ENCODE peak calls at places on chromosomes 6 and 20, in four cellular contexts. F is H1, L is fibroblast of lung, M is NT2/D1. C is an unnamed sample.

GRCh38 chr20:9214676-9215075 is 145.8 kb downstream of the PLCB4 start:
- DNase-seq in F (no peak), L (peak; percentile 95), M (no peak), C (peak; percentile 47)

GRCh38 chr6:155448823-155449789 is 6.5 kb downstream of the NOX3 start:
- DNase-seq in F (no peak), L (peak; percentile 23), M (no peak), C (no peak)

GRCh38 chr6:144646066-144646800 is 361.1 kb downstream of the UTRN start:
- DNase-seq in F (no peak), L (peak; percentile 68), M (no peak), C (no peak)

GRCh38 chr20:3923818-3924217 is 34.6 kb downstream of the PANK2 start:
- DNase-seq in F (no peak), L (peak; percentile 66), M (no peak), C (no peak)

GRCh38 chr20:50260480-50261221 is 70.0 kb downstream of the CEBPB start:
- DNase-seq in F (no peak), L (no peak), M (no peak), C (no peak)

GRCh38 chr20:19932170-19932667 is 84.9 kb upstream of the NAA20 start:
- DNase-seq in F (no peak), L (peak; percentile 91), M (no peak), C (peak; percentile 24)

GRCh38 chr6:12233693-12234551 is 56.2 kb upstream of the EDN1 start:
- DNase-seq in F (peak; percentile 15), L (peak; percentile 90), M (peak; percentile 11), C (peak; percentile 61)

GRCh38 chr6:33610779-33611421 is 10.2 kb upstream of the ITPR3 start:
- DNase-seq in F (no peak), L (no peak), M (no peak), C (no peak)

GRCh38 chr6:148479498-148479897 is 136.9 kb downstream of the SASH1 start:
- DNase-seq in F (no peak), L (no peak), M (no peak), C (no peak)

GRCh38 chr20:37284691-37285124 is 4.7 kb upstream of the MANBAL start:
- DNase-seq in F (no peak), L (no peak), M (no peak), C (no peak)

GRCh38 chr6:163661271-163661671 is 246.8 kb downstream of the QKI start:
- DNase-seq in F (no peak), L (no peak), M (no peak), C (no peak)

GRCh38 chr6:138818496-138819194 is 22.8 kb downstream of the ECT2L start:
- DNase-seq in F (no peak), L (no peak), M (no peak), C (no peak)

GRCh38 chr20:6806291-6806690 is 38.8 kb downstream of the BMP2 start:
- DNase-seq in F (no peak), L (no peak), M (no peak), C (no peak)

GRCh38 chr6:15365273-15365687 is 119.4 kb downstream of the JARID2 start:
- DNase-seq in F (no peak), L (peak; percentile 86), M (no peak), C (peak; percentile 83)

GRCh38 chr6:18585032-18585573 is 198.0 kb downstream of the RNF144B start:
- DNase-seq in F (no peak), L (peak; percentile 90), M (no peak), C (no peak)

GRCh38 chr6:143726015-143726647 is 48.4 kb downstream of the PHACTR2 start:
- DNase-seq in F (no peak), L (no peak), M (no peak), C (no peak)

GRCh38 chr20:13492001-13492480 is 146.7 kb downstream of the TASP1 start:
- DNase-seq in F (peak; percentile 17), L (peak; percentile 81), M (peak; percentile 55), C (no peak)

GRCh38 chr6:5059036-5059896 is 25.9 kb upstream of the PPP1R3G start:
- DNase-seq in F (no peak), L (no peak), M (no peak), C (no peak)

GRCh38 chr6:160260283-160261119 is 1.9 kb upstream of the SLC22A2 start:
- DNase-seq in F (no peak), L (no peak), M (no peak), C (no peak)

GRCh38 chr6:135149376-135149775 is 31.7 kb upstream of the MYB start:
- DNase-seq in F (no peak), L (no peak), M (no peak), C (no peak)

GRCh38 chr20:48826883-48827771 is 672 bp downstream of the PREX1 start:
- DNase-seq in F (no peak), L (peak; percentile 39), M (no peak), C (no peak)

GRCh38 chr6:161406633-161407032 is 132.8 kb upstream of the AGPAT4 start:
- DNase-seq in F (no peak), L (peak; percentile 92), M (no peak), C (no peak)

GRCh38 chr20:48489656-48490055 is 338.1 kb downstream of the PREX1 start:
- DNase-seq in F (no peak), L (no peak), M (no peak), C (no peak)

GRCh38 chr6:80535914-80536565 is 429.6 kb downstream of the BCKDHB start:
- DNase-seq in F (no peak), L (peak; percentile 49), M (no peak), C (no peak)

GRCh38 chr6:133637874-133638273 is 251.0 kb upstream of the TCF21 start:
- DNase-seq in F (no peak), L (no peak), M (no peak), C (no peak)

GRCh38 chr20:20463933-20464374 is 96.0 kb downstream of the INSM1 start:
- DNase-seq in F (peak; percentile 56), L (peak; percentile 71), M (peak; percentile 76), C (peak; percentile 72)

GRCh38 chr6:1399085-1399780 is 9.9 kb downstream of the FOXF2 start:
- DNase-seq in F (no peak), L (no peak), M (no peak), C (no peak)

GRCh38 chr6:136326038-136326561 is 36.5 kb upstream of the BCLAF1 start:
- DNase-seq in F (no peak), L (peak; percentile 27), M (no peak), C (no peak)

GRCh38 chr20:20297181-20297580 is 70.7 kb upstream of the INSM1 start:
- DNase-seq in F (no peak), L (no peak), M (no peak), C (no peak)

GRCh38 chr6:16909599-16910360 is 148.5 kb upstream of the ATXN1 start:
- DNase-seq in F (no peak), L (peak; percentile 97), M (no peak), C (no peak)

DNA sequence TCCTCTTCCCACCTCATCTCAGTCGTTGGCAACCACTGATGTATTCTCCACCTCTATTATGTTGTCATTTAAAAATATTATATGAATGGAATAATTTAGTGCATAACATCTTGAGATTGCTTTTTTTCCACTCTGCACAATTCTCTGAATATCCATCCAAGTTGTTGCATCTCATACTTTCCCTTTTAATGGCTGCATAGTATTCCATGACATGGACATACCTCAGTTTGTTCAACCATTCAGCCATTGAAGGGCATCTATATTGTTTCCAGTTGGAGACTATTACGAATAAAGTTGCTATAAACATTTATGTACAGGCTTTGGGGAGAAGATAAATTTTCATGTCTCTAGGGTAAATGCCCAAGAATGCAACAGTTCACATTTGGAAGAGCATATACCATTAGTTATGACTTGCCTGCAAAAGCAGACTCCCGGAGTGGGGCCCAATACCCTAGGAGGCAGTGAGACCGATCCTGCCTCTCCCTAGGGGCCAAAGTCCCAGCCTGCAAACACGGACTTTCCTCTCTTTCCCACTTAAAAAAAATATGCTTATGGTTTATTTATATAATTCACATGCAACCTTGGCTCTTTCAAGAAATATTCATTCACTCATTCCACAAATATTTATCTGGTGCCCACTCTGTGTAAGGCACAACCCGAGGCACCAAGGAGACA is 227.0 kb upstream of the PMEPA1 start:
- DNase-seq in F (no peak), L (no peak), M (no peak), C (no peak)
- H3K9ac ChIP-seq in F (no peak overlapping the region), L (no peak overlapping the region), M (no peak overlapping the region), C (no peak overlapping the region)

DNA sequence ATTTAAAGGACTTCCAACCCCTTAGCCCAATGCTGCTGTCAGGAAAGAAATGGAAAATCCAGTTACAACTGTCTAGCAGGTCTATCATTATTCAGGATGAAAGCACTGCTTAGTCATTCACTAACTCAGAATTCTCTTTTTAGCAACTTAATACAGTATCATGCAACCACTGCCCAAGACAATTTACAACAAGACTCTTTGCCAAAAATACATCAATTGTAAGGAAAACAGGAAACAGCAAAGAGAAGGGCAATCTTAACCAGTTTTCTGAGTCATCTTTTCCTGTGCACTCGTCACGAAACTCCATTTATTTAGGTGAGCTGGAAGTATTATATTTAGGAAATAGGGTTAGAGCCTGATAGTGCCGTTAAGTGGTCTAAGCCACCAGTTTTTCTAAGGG is 1197.7 kb upstream of the CITED2 start:
- DNase-seq in F (no peak), L (peak; percentile 98), M (no peak), C (peak; percentile 22)
- H3K9ac ChIP-seq in F (no peak overlapping the region), L (no peak overlapping the region), M (no peak overlapping the region), C (no peak overlapping the region)

DNA sequence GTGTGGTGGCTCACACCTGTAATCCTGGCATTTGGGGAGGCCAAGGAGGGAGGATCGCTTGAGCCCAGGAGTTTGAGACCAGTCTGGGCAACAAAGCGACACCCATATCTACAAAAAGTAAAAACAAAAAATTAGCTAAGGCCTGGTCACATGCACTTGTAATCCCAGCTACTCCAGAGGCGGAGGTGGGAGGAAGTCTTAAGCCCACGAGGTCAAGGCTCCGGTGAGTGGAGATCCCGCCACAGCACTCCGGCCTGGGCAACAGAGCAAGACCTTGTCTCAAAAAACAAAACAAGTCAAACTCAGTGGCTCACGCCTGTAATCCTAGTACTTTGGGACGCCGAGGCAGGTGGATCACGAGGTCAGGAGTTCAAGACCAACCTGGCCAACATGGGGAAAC is 35.6 kb downstream of the SRSF3 start:
- DNase-seq in F (no peak), L (no peak), M (no peak), C (no peak)
- H3K9ac ChIP-seq in F (no peak overlapping the region), L (no peak overlapping the region), M (no peak overlapping the region), C (no peak overlapping the region)

GRCh38 chr6:70129341-70129740 is 173.5 kb downstream of the COL9A1 start:
- DNase-seq in F (no peak), L (no peak), M (no peak), C (no peak)

GRCh38 chr6:70131528-70131927 is 171.4 kb downstream of the COL9A1 start:
- DNase-seq in F (no peak), L (no peak), M (no peak), C (no peak)

GRCh38 chr6:70133246-70133645 is 169.6 kb downstream of the COL9A1 start:
- DNase-seq in F (no peak), L (no peak), M (no peak), C (no peak)

GRCh38 chr6:70134542-70134941 is 168.3 kb downstream of the COL9A1 start:
- DNase-seq in F (no peak), L (no peak), M (no peak), C (no peak)

DNA sequence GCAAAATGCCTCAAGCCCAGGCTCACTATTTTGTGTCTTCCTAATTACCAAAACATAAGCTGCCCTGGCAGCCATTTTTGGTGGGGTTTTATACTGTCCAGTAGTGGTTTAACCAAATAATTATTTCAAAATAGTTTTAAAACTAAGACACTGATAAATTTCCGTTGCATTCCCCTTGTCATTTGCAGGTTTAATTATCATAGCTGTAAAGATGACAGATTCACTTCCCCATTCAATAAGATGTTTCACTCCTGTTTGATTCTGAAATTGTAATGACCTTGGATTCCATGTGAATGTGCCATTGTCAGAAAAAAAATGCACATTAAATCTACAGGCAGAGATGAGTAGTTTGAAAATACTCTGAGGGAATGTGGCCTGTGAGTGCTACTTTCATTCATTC is 172.0 kb downstream of the COL9A1 start:
- DNase-seq in F (no peak), L (no peak), M (no peak), C (no peak)
- H3K9ac ChIP-seq in F (no peak overlapping the region), L (no peak overlapping the region), M (no peak overlapping the region), C (no peak overlapping the region)